ENCODE peak calls at places on chromosomes 11 and 22, in six cellular contexts. Z is mesenchymal stem cell, V is IMR-90, R is H1, P is neuronal stem cell, A is H9. F is an unnamed sample.
A peak's percentile ranks its signal among the peaks of the same experiment; 100 is the strongest.

GRCh38 chr22:49763138-49763537 is 64.5 kb downstream of the BRD1 start:
- DNase-seq in Z (no peak), V (no peak), R (no peak), P (no peak), A (no peak), F (no peak)

GRCh38 chr11:67606150-67606476 is 623 bp upstream of the NDUFV1 start:
- DNase-seq in Z (no peak), V (peak; percentile 41), R (no peak), P (no peak), A (no peak), F (no peak)

GRCh38 chr11:45332486-45332934 is 46.4 kb upstream of the SYT13 start:
- DNase-seq in Z (peak; percentile 61), V (peak; percentile 19), R (no peak), P (peak; percentile 51), A (peak; percentile 51), F (peak; percentile 50)

GRCh38 chr11:76705834-76706233 is 35.3 kb upstream of the LRRC32 start:
- DNase-seq in Z (no peak), V (no peak), R (no peak), P (no peak), A (no peak), F (no peak)

GRCh38 chr22:49883294-49883640 is 29.6 kb downstream of the ZBED4 start:
- DNase-seq in Z (no peak), V (peak; percentile 66), R (no peak), P (no peak), A (no peak), F (no peak)

GRCh38 chr11:59040607-59041006 is 45.5 kb upstream of the GLYATL1B start:
- DNase-seq in Z (no peak), V (no peak), R (no peak), P (no peak), A (no peak), F (no peak)

GRCh38 chr11:67628710-67629385 is 889 bp downstream of the NUDT8 start:
- DNase-seq in Z (no peak), V (no peak), R (no peak), P (no peak), A (no peak), F (peak; percentile 65)

GRCh38 chr22:50219800-50220602 is 19.2 kb downstream of the SELENOO start:
- DNase-seq in Z (no peak), V (no peak), R (no peak), P (no peak), A (no peak), F (no peak)

GRCh38 chr22:37746366-37747089 is 49.7 kb downstream of the TRIOBP start:
- DNase-seq in Z (no peak), V (no peak), R (no peak), P (peak; percentile 24), A (no peak), F (peak; percentile 62)

GRCh38 chr11:70005107-70005818 is 72.9 kb upstream of the ANO1 start:
- DNase-seq in Z (peak; percentile 86), V (peak; percentile 96), R (no peak), P (no peak), A (no peak), F (no peak)

DNA sequence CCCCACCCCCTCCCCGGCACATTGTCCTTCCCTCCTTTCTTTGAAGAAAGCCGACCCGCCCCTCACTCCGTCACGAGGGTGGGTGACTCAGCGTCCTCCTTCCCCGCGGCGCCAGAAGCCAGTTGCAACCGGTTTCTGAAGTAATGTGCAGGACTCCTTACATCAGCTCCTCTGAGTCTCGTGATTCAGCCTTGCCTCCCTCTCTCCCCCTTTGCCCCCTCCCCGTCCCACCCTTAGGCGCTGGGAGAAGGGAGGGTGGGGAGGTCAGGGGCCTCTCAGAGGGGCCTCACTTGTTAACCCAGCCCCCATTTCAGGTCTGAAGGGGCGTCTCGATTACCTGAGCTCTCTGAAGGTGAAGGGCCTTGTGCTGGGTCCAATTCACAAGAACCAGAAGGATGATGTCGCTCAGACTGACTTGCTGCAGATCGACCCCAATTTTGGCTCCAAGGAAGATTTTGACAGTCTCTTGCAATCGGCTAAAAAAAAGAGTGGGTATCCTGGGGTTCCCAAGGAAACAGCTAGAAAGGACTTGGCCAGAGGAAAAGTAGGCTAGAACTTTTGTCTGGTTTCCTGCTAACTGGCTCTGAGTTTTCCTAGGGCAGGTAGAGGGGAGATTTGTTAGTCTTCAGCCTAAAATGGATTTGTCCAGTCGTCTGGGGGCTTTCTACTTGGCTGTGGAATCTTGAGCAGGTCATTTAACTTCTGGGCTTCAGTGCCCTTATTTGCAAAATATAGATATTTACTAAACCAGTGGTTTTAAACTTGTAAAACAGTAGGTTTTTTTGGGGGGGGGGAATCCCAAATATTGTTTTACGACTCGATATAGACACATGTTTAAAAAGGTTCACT is 1.1 kb downstream of the SLC3A2 start:
- DNase-seq in Z (peak; percentile 98), V (peak; percentile 97), R (peak; percentile 83), P (no peak), A (no peak), F (peak; percentile 99)
- H2BK5ac ChIP-seq in Z (peak overlapping the region; percentile 67), V (peak overlapping the region; percentile 96), R (peak overlapping the region; percentile 100), P (peak overlapping the region; percentile 98), A (peak overlapping the region; percentile 80), F (peak overlapping the region; percentile 89)

GRCh38 chr22:19673660-19674059 is 40.6 kb upstream of the SEPTIN5 start:
- DNase-seq in Z (no peak), V (no peak), R (no peak), P (no peak), A (no peak), F (no peak)
- H2BK5ac ChIP-seq in Z (no peak overlapping the region), V (no peak overlapping the region), R (no peak overlapping the region), P (no peak overlapping the region), A (no peak overlapping the region), F (no peak overlapping the region)

GRCh38 chr11:72721689-72722049 is 30.5 kb downstream of the ARAP1 start:
- DNase-seq in Z (no peak), V (no peak), R (no peak), P (no peak), A (no peak), F (peak; percentile 48)
- H2BK5ac ChIP-seq in Z (no peak overlapping the region), V (peak overlapping the region; percentile 80), R (peak overlapping the region; percentile 90), P (peak overlapping the region; percentile 59), A (no peak overlapping the region), F (no peak overlapping the region)

GRCh38 chr11:110077866-110078325 is 15.3 kb upstream of the ZC3H12C start:
- DNase-seq in Z (peak; percentile 82), V (peak; percentile 78), R (no peak), P (no peak), A (no peak), F (peak; percentile 28)
- H2BK5ac ChIP-seq in Z (no peak overlapping the region), V (no peak overlapping the region), R (peak overlapping the region; percentile 35), P (no peak overlapping the region), A (no peak overlapping the region), F (no peak overlapping the region)

GRCh38 chr11:112219476-112220232 is 6.6 kb upstream of the PTS start:
- DNase-seq in Z (peak; percentile 81), V (peak; percentile 81), R (no peak), P (peak; percentile 67), A (peak; percentile 38), F (peak; percentile 77)

GRCh38 chr11:112223754-112224532 is 2.3 kb upstream of the PTS start:
- DNase-seq in Z (no peak), V (no peak), R (no peak), P (no peak), A (no peak), F (no peak)

GRCh38 chr11:112223125-112223524 is 3.1 kb upstream of the PTS start:
- DNase-seq in Z (no peak), V (peak; percentile 45), R (no peak), P (no peak), A (no peak), F (no peak)

GRCh38 chr11:112221263-112221835 is 4.9 kb upstream of the PTS start:
- DNase-seq in Z (no peak), V (no peak), R (no peak), P (no peak), A (no peak), F (peak; percentile 45)

DNA sequence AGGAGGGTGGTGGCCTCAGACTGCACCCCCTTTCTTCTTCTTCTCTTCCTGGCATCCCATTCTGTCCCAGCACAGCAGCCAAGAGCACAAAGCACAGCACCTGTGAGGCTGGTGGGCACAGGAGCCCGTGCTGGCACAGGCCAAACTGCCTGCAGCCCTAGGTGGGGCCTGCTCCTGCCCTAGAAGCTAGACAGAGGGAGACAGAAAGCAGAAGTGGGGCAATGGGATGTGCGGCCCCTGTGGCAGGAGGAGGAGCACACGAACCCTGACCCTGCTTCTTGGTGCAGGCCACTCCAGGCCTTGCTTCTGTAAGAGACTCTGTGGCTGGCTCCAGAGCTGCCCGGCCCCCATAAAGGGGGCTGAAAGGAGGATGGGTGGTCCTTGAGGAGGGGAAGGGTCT is 3.9 kb upstream of the PTS start:
- DNase-seq in Z (no peak), V (no peak), R (no peak), P (no peak), A (no peak), F (no peak)
- H2BK5ac ChIP-seq in Z (no peak overlapping the region), V (peak overlapping the region; percentile 47), R (no peak overlapping the region), P (no peak overlapping the region), A (no peak overlapping the region), F (no peak overlapping the region)

GRCh38 chr11:110331626-110332025 is 35.2 kb upstream of the RDX start:
- DNase-seq in Z (no peak), V (no peak), R (no peak), P (no peak), A (no peak), F (no peak)

GRCh38 chr11:110335358-110335757 is 38.9 kb upstream of the RDX start:
- DNase-seq in Z (no peak), V (no peak), R (no peak), P (no peak), A (no peak), F (no peak)

GRCh38 chr11:110327508-110327907 is 31.1 kb upstream of the RDX start:
- DNase-seq in Z (no peak), V (no peak), R (no peak), P (no peak), A (no peak), F (no peak)

GRCh38 chr11:110323786-110324185 is 27.4 kb upstream of the RDX start:
- DNase-seq in Z (no peak), V (no peak), R (no peak), P (no peak), A (no peak), F (no peak)

DNA sequence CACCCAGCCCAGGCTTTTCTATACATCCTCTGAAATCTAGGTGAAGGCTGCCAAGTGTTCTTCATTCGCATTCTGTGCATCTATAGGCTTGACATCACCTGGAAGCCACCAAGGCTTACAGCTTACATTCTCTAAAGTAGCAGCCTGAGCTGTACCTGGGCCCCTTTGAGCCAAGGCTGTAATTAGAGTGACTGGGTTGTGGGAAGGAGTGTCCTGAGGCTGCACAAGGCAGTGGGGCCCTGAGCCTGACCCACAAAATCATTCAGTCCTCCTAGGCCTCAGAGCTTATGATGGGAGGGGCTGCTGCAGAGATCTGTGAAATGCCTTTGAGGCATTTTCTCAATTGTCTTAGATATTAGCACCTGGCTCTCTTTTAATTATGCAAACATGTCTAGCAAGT is 33.0 kb upstream of the RDX start:
- DNase-seq in Z (no peak), V (no peak), R (no peak), P (no peak), A (no peak), F (peak; percentile 59)
- H2BK5ac ChIP-seq in Z (no peak overlapping the region), V (no peak overlapping the region), R (no peak overlapping the region), P (no peak overlapping the region), A (no peak overlapping the region), F (peak overlapping the region; percentile 0)